ENCODE peak calls at places on chromosomes 12 and 14, in five cellular contexts. One of them, this sample, is unnamed.

GRCh38 chr12:13104403-13104802 is 936 bp upstream of the GSG1 start:
- DNase-seq in activated T-helper 1 cell treated with anti-CD3 and anti-CD28 coated beads, Interleukin-2, amount 50 U/mL, for 16 hours: no peak
- DNase-seq in cardiac fibroblast: no peak
- DNase-seq in EH: no peak
- DNase-seq in stimulated activated CD4-positive, alpha-beta T cell treated with anti-CD3 and anti-CD28 coated beads, Interleukin-4, amount 100 ng/mL, for 24 hours: no peak
- DNase-seq in this sample: no peak

GRCh38 chr14:90489916-90490726 is 93.3 kb downstream of the CALM1 start:
- DNase-seq in activated T-helper 1 cell treated with anti-CD3 and anti-CD28 coated beads, Interleukin-2, amount 50 U/mL, for 16 hours: no peak
- DNase-seq in cardiac fibroblast: peak; percentile 14
- DNase-seq in EH: no peak
- DNase-seq in stimulated activated CD4-positive, alpha-beta T cell treated with anti-CD3 and anti-CD28 coated beads, Interleukin-4, amount 100 ng/mL, for 24 hours: no peak
- DNase-seq in this sample: no peak

GRCh38 chr12:109304485-109304884 is 4.6 kb downstream of the FOXN4 start:
- DNase-seq in activated T-helper 1 cell treated with anti-CD3 and anti-CD28 coated beads, Interleukin-2, amount 50 U/mL, for 16 hours: no peak
- DNase-seq in cardiac fibroblast: no peak
- DNase-seq in EH: no peak
- DNase-seq in stimulated activated CD4-positive, alpha-beta T cell treated with anti-CD3 and anti-CD28 coated beads, Interleukin-4, amount 100 ng/mL, for 24 hours: no peak
- DNase-seq in this sample: no peak

GRCh38 chr12:93502802-93503623 is 35.7 kb downstream of the MRPL42 start:
- DNase-seq in activated T-helper 1 cell treated with anti-CD3 and anti-CD28 coated beads, Interleukin-2, amount 50 U/mL, for 16 hours: peak; percentile 11
- DNase-seq in cardiac fibroblast: peak; percentile 69
- DNase-seq in EH: peak; percentile 63
- DNase-seq in stimulated activated CD4-positive, alpha-beta T cell treated with anti-CD3 and anti-CD28 coated beads, Interleukin-4, amount 100 ng/mL, for 24 hours: peak; percentile 75
- DNase-seq in this sample: peak; percentile 67

GRCh38 chr12:11540615-11541014 is 108.9 kb upstream of the ETV6 start:
- DNase-seq in activated T-helper 1 cell treated with anti-CD3 and anti-CD28 coated beads, Interleukin-2, amount 50 U/mL, for 16 hours: no peak
- DNase-seq in cardiac fibroblast: no peak
- DNase-seq in EH: no peak
- DNase-seq in stimulated activated CD4-positive, alpha-beta T cell treated with anti-CD3 and anti-CD28 coated beads, Interleukin-4, amount 100 ng/mL, for 24 hours: no peak
- DNase-seq in this sample: no peak

GRCh38 chr12:68727776-68728175 is 18.2 kb upstream of the SLC35E3 start:
- DNase-seq in activated T-helper 1 cell treated with anti-CD3 and anti-CD28 coated beads, Interleukin-2, amount 50 U/mL, for 16 hours: no peak
- DNase-seq in cardiac fibroblast: no peak
- DNase-seq in EH: no peak
- DNase-seq in stimulated activated CD4-positive, alpha-beta T cell treated with anti-CD3 and anti-CD28 coated beads, Interleukin-4, amount 100 ng/mL, for 24 hours: no peak
- DNase-seq in this sample: no peak

GRCh38 chr12:94972795-94973194 is 30.7 kb downstream of the NDUFA12 start:
- DNase-seq in activated T-helper 1 cell treated with anti-CD3 and anti-CD28 coated beads, Interleukin-2, amount 50 U/mL, for 16 hours: no peak
- DNase-seq in cardiac fibroblast: no peak
- DNase-seq in EH: no peak
- DNase-seq in stimulated activated CD4-positive, alpha-beta T cell treated with anti-CD3 and anti-CD28 coated beads, Interleukin-4, amount 100 ng/mL, for 24 hours: no peak
- DNase-seq in this sample: no peak

GRCh38 chr12:53829130-53829529 is 77.4 kb upstream of the CISTR start:
- DNase-seq in activated T-helper 1 cell treated with anti-CD3 and anti-CD28 coated beads, Interleukin-2, amount 50 U/mL, for 16 hours: no peak
- DNase-seq in cardiac fibroblast: no peak
- DNase-seq in EH: no peak
- DNase-seq in stimulated activated CD4-positive, alpha-beta T cell treated with anti-CD3 and anti-CD28 coated beads, Interleukin-4, amount 100 ng/mL, for 24 hours: no peak
- DNase-seq in this sample: no peak

GRCh38 chr12:124916370-124917134 is 2.1 kb upstream of the UBC start:
- DNase-seq in activated T-helper 1 cell treated with anti-CD3 and anti-CD28 coated beads, Interleukin-2, amount 50 U/mL, for 16 hours: no peak
- DNase-seq in cardiac fibroblast: peak; percentile 97
- DNase-seq in EH: peak; percentile 93
- DNase-seq in stimulated activated CD4-positive, alpha-beta T cell treated with anti-CD3 and anti-CD28 coated beads, Interleukin-4, amount 100 ng/mL, for 24 hours: peak; percentile 70
- DNase-seq in this sample: peak; percentile 95

This sample was measured in fibroblast of lung.